ENCODE peak calls at places on chromosomes 1 and 21, in six cellular contexts. S is AG10803, O is stomach, G is GM10248, D is GM20000, P is left lung. V is an unnamed sample.

GRCh38 chr1:226349081-226349480 is 40.1 kb upstream of the LIN9 start:
- DNase-seq in S (no peak), O (no peak), G (no peak), D (no peak), P (no peak), V (no peak)

GRCh38 chr1:102970496-102971078 is 137.7 kb downstream of the COL11A1 start:
- DNase-seq in S (peak; percentile 67), O (no peak), G (peak; percentile 44), D (peak; percentile 26), P (no peak), V (no peak)

GRCh38 chr21:41668051-41668541 is 98.8 kb downstream of the RIPK4 start:
- DNase-seq in S (no peak), O (no peak), G (no peak), D (no peak), P (peak; percentile 28), V (no peak)

GRCh38 chr1:203534526-203534925 is 40.6 kb downstream of the OPTC start:
- DNase-seq in S (peak; percentile 92), O (no peak), G (no peak), D (no peak), P (no peak), V (no peak)

GRCh38 chr1:241817331-241817792 is 30.6 kb upstream of the EXO1 start:
- DNase-seq in S (peak; percentile 67), O (no peak), G (no peak), D (no peak), P (no peak), V (no peak)

GRCh38 chr21:16624468-16625102 is 888.3 kb upstream of the CXADR start:
- DNase-seq in S (no peak), O (no peak), G (no peak), D (no peak), P (no peak), V (no peak)

GRCh38 chr21:44727321-44727720 is 15.9 kb upstream of the TSPEAR start:
- DNase-seq in S (no peak), O (no peak), G (no peak), D (no peak), P (no peak), V (no peak)

GRCh38 chr1:215749423-215749822 is 182.3 kb downstream of the KCTD3 start:
- DNase-seq in S (peak; percentile 72), O (no peak), G (no peak), D (no peak), P (no peak), V (no peak)

GRCh38 chr1:216576246-216576645 is 147.0 kb downstream of the ESRRG start:
- DNase-seq in S (no peak), O (no peak), G (no peak), D (no peak), P (no peak), V (no peak)

GRCh38 chr1:15885269-15885668 is 37.8 kb downstream of the SPEN start:
- DNase-seq in S (no peak), O (no peak), G (no peak), D (no peak), P (no peak), V (no peak)

GRCh38 chr1:52424757-52425265 is 20.4 kb downstream of the PRPF38A start:
- DNase-seq in S (peak; percentile 3), O (no peak), G (no peak), D (no peak), P (no peak), V (no peak)

GRCh38 chr1:185477638-185478216 is 160.7 kb upstream of the IVNS1ABP start:
- DNase-seq in S (no peak), O (peak; percentile 58), G (no peak), D (no peak), P (no peak), V (no peak)

GRCh38 chr1:112849425-112849966 is 106.5 kb downstream of the SLC16A1 start:
- DNase-seq in S (peak; percentile 21), O (no peak), G (no peak), D (no peak), P (no peak), V (no peak)

GRCh38 chr21:34935868-34936267 is 113.2 kb downstream of the RUNX1 start:
- DNase-seq in S (no peak), O (no peak), G (no peak), D (no peak), P (no peak), V (no peak)

GRCh38 chr1:22176258-22176657 is 33.4 kb upstream of the WNT4 start:
- DNase-seq in S (no peak), O (no peak), G (peak; percentile 85), D (peak; percentile 81), P (no peak), V (no peak)

GRCh38 chr1:20371411-20371810 is 80.7 kb downstream of the VWA5B1 start:
- DNase-seq in S (peak; percentile 16), O (no peak), G (no peak), D (no peak), P (no peak), V (no peak)

GRCh38 chr1:19232526-19232851 is 18.8 kb downstream of the EMC1 start:
- DNase-seq in S (peak; percentile 38), O (no peak), G (no peak), D (no peak), P (no peak), V (no peak)
- TF ChIP-seq CTCF in S (peak; percentile 22), O (no peak), G (no peak), D (no peak), P (no peak), V (peak; percentile 40)

GRCh38 chr1:23977854-23978191 is 2.3 kb downstream of the SRSF10 start:
- DNase-seq in S (no peak), O (no peak), G (no peak), D (no peak), P (no peak), V (no peak)

GRCh38 chr1:23978825-23979224 is 1.3 kb downstream of the SRSF10 start:
- DNase-seq in S (no peak), O (no peak), G (no peak), D (no peak), P (no peak), V (no peak)

GRCh38 chr1:23979387-23980005 is 631 bp downstream of the SRSF10 start:
- DNase-seq in S (no peak), O (no peak), G (no peak), D (no peak), P (no peak), V (no peak)

GRCh38 chr1:23980725-23981063 is 567 bp upstream of the SRSF10 start:
- DNase-seq in S (peak; percentile 31), O (no peak), G (peak; percentile 50), D (peak; percentile 74), P (no peak), V (no peak)

DNA sequence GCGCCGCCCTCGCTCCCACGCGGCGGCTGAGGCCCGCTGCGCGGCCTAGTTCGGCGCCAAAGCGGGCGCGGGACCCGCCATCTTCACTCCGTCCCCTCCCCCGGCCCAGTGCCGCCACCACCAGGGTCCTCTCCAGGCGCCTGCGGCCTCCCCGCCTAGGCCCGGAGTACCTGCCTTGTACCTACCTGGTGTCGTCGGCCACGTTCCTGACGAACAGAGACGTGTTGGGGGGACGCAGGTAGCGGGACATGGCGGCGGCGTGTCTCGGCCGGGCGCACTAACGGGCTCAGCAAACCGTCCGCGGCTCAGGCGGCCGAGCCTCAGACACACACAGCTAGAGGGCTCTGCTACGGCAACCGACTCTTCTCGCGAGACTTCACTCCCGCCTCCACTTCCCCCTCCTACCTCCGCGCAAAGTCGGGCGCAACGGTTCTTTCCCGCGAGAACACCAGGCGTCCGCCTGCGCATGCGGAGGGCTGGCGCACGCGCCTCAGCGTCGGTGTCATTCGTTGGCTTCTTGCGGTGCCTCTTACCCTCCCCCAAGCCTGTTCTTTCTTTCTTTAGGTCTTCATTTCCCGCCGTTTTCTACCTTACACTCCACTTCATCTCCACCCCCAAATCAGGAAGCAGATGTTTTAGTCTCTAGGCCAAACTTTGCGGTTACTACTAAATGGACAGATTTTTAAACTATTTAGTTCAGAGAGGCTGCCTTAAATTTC is at the start of gene SRSF10:
- DNase-seq in S (peak; percentile 98), O (peak; percentile 98), G (peak; percentile 97), D (peak; percentile 98), P (peak; percentile 99), V (peak; percentile 98)
- TF ChIP-seq CTCF in S (peak; percentile 39), O (no peak), G (no peak), D (peak; percentile 24), P (no peak), V (peak; percentile 72)

DNA sequence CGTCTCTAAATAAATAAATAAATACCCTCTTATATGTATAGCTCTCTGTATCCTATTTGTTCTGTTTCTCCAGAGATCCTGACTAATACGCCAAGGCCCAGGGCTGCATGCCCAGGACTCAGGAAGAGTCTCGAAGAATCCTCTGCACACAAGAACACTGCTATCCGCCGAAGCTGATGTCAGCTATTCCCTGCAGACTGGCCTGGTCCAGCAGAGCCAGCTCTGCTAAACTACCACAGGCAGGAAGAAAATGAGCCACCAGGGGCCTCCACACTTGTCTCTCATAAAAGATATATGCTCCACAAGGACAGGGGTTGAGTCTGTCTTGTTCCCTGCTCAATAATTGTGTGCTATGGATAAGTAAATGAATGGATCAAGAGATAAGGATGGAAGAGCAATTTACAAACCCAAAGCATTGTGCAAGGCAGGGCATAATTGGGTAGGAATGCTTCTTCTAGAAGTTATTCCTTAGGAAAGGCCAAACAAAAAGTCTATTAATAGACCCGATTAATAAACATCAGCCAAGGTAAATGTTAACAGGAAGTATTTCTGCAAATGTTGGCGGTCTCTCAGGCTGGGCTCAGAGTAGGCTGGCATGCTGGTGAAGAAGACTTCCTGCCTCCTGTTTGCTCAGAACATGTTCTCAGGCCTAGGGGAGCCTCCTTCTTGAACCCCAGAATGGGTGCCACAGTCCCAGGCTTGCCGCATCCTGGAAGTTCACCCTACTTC is 26.3 kb upstream of the MAN1C1 start:
- DNase-seq in S (no peak), O (peak; percentile 61), G (no peak), D (no peak), P (no peak), V (no peak)
- TF ChIP-seq CTCF in S (no peak), O (no peak), G (no peak), D (no peak), P (no peak), V (peak; percentile 43)

DNA sequence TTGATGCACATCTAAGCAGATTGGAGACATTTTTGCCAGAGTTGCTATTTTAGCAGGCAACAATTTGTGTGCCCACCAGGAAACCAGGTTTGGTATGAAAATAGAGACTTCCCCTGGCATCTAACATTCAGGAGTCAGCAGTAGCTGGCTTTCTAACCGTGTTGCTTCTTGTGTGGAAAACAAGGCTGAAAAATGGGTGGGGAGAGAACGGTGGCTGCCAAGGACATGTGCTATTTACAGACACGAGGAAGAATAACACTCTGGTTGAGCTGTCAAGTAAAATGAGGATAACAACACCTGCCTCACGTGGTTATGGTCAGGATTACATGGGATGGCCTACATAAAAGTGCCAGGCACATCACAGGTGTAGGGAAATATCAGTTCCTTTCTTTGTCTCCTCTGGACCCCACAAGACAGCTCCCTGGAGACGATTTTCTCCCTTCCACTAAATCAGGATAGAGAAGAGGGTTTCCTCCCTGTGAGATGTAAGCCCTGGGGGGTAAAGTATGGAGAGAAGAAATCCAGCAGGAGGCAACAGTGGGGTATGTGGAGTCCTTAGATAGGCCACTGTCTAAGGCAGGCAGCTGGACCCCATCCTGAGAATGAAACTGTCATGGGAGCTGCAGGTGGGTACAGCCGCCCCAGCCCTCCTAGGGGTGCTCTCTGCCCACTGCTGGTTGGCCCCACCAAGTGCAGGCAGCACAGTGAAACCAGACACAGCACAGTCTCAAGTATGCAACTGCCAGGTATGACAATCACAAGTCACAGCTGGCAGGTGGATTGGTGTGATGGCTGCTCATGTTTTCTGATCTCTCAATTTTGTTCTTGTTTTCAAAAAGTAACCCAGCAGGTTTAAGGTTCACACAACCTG is 80.3 kb downstream of the TENT5C start:
- DNase-seq in S (no peak), O (no peak), G (no peak), D (no peak), P (no peak), V (no peak)
- TF ChIP-seq CTCF in S (no peak), O (no peak), G (no peak), D (no peak), P (no peak), V (no peak)

GRCh38 chr1:56189946-56190920 is 389.1 kb downstream of the PLPP3 start:
- DNase-seq in S (no peak), O (no peak), G (no peak), D (no peak), P (no peak), V (no peak)
- TF ChIP-seq CTCF in S (peak; percentile 38), O (no peak), G (no peak), D (no peak), P (no peak), V (peak; percentile 61)

V was measured in chondrocyte.